ENCODE peak calls at places on chromosomes 1 and 21, in seven cellular contexts. H, C, I, G, M, X and P are unnamed samples.

GRCh38 chr1:195516036-195516435 is 1092.2 kb downstream of the KCNT2 start:
- DNase-seq in I (no peak), X (no peak), H (no peak), M (peak; percentile 13), G (no peak), C (no peak), P (no peak)

GRCh38 chr1:47507140-47507539 is 69.3 kb downstream of the FOXD2 start:
- DNase-seq in X (no peak), I (no peak), H (no peak), G (no peak), C (no peak), M (peak; percentile 10), P (no peak)

GRCh38 chr21:37412603-37413360 is 46.2 kb downstream of the DYRK1A start:
- DNase-seq in C (peak; percentile 88), I (no peak), M (no peak), H (peak; percentile 66), X (no peak), G (no peak), P (no peak)

GRCh38 chr1:183505338-183506089 is 33.2 kb downstream of the SMG7 start:
- DNase-seq in C (no peak), G (no peak), X (no peak), M (no peak), H (no peak), I (no peak), P (no peak)

GRCh38 chr1:209576798-209577197 is 6.7 kb upstream of the CAMK1G start:
- DNase-seq in M (peak; percentile 65), X (peak; percentile 58), H (peak; percentile 34), C (peak; percentile 58), G (peak; percentile 80), I (peak; percentile 80), P (peak; percentile 72)

GRCh38 chr1:56529801-56530200 is 49.6 kb downstream of the PLPP3 start:
- DNase-seq in C (no peak), I (no peak), M (no peak), X (no peak), G (no peak), H (no peak), P (no peak)

GRCh38 chr1:34740161-34740875 is 14.5 kb upstream of the GJB5 start:
- DNase-seq in X (no peak), H (peak; percentile 24), G (no peak), I (no peak), C (no peak), M (no peak), P (no peak)

GRCh38 chr1:64472805-64473204 is 2.9 kb downstream of the CACHD1 start:
- DNase-seq in I (no peak), X (no peak), C (no peak), M (no peak), G (no peak), H (no peak), P (no peak)

GRCh38 chr1:90881034-90881433 is 140.8 kb downstream of the ZNF644 start:
- DNase-seq in C (no peak), X (no peak), G (no peak), I (no peak), H (no peak), M (no peak), P (no peak)

GRCh38 chr1:228437424-228437823 is 20.8 kb upstream of the TRIM17 start:
- DNase-seq in M (no peak), X (no peak), I (no peak), G (no peak), H (no peak), C (no peak), P (no peak)

GRCh38 chr1:235945775-235946565 is 79.3 kb upstream of the LYST start:
- DNase-seq in G (no peak), H (no peak), M (no peak), C (no peak), I (peak; percentile 54), X (peak; percentile 59), P (peak; percentile 89)

GRCh38 chr1:198829948-198830347 is 191.1 kb downstream of the PTPRC start:
- DNase-seq in G (no peak), M (peak; percentile 41), C (peak; percentile 17), H (peak; percentile 40), I (no peak), X (no peak), P (no peak)
- TF ChIP-seq CTCF in G (peak; percentile 35), M (peak; percentile 58), C (peak; percentile 45), H (peak; percentile 22), I (no peak), X (no peak), P (no peak)

GRCh38 chr1:9292361-9293240 is at the start of gene SPSB1:
- DNase-seq in X (peak; percentile 75), C (peak; percentile 83), H (peak; percentile 77), M (peak; percentile 44), G (no peak), I (peak; percentile 81), P (peak; percentile 59)
- TF ChIP-seq CTCF in X (peak; percentile 5), C (no peak), H (no peak), M (no peak), G (peak; percentile 19), I (no peak), P (no peak)

GRCh38 chr1:42335050-42335808 is at the start of gene FOXJ3:
- DNase-seq in C (peak; percentile 98), M (peak; percentile 90), G (peak; percentile 93), I (peak; percentile 95), X (peak; percentile 88), H (peak; percentile 97), P (peak; percentile 89)
- TF ChIP-seq CTCF in C (peak; percentile 5), M (peak; percentile 25), G (no peak), I (peak; percentile 11), X (no peak), H (no peak), P (no peak)

GRCh38 chr1:29332204-29332603 is 95.9 kb downstream of the PTPRU start:
- DNase-seq in G (no peak), C (no peak), I (no peak), M (peak; percentile 17), X (no peak), H (peak; percentile 18), P (peak; percentile 39)
- TF ChIP-seq CTCF in G (peak; percentile 68), C (peak; percentile 44), I (peak; percentile 40), M (peak; percentile 70), X (peak; percentile 27), H (peak; percentile 31), P (peak; percentile 69)

GRCh38 chr1:164914208-164914607 is 355.2 kb downstream of the PBX1 start:
- DNase-seq in X (no peak), I (no peak), G (no peak), C (peak; percentile 58), H (peak; percentile 33), M (peak; percentile 4), P (no peak)
- TF ChIP-seq CTCF in X (no peak), I (no peak), G (no peak), C (peak; percentile 51), H (peak; percentile 34), M (no peak), P (no peak)